ENCODE peak calls at places on chromosomes 6 and 20, in seven cellular contexts. C, X, H, O, Z, F and P are unnamed samples.

GRCh38 chr6:112842338-112842700 is 495.2 kb downstream of the RFPL4B start:
- DNase-seq in X (no peak), C (no peak), Z (no peak), F (no peak), H (no peak), O (peak; percentile 10), P (no peak)

GRCh38 chr6:110534731-110535164 is 58.3 kb upstream of the SLC22A16 start:
- DNase-seq in H (no peak), C (no peak), X (peak; percentile 93), F (no peak), Z (no peak), O (no peak), P (peak; percentile 94)

GRCh38 chr6:157981132-157981394 is 600 bp upstream of the SYNJ2 start:
- DNase-seq in F (no peak), H (no peak), C (no peak), Z (no peak), O (peak; percentile 10), X (no peak), P (no peak)

GRCh38 chr6:134925800-134926199 is 24.1 kb downstream of the ALDH8A1 start:
- DNase-seq in H (no peak), F (no peak), O (no peak), Z (no peak), X (peak; percentile 49), C (no peak), P (peak; percentile 76)

GRCh38 chr20:25282034-25282781 is 34.3 kb downstream of the PYGB start:
- DNase-seq in O (peak; percentile 60), X (no peak), Z (peak; percentile 2), F (no peak), C (no peak), H (no peak), P (no peak)

GRCh38 chr6:94260755-94261154 is 841.4 kb upstream of the EPHA7 start:
- DNase-seq in X (no peak), C (no peak), F (no peak), O (no peak), H (no peak), Z (no peak), P (no peak)

GRCh38 chr20:35831029-35831428 is 59.2 kb downstream of the PHF20 start:
- DNase-seq in H (no peak), F (no peak), C (no peak), Z (no peak), O (no peak), X (peak; percentile 33), P (peak; percentile 61)

GRCh38 chr20:41618807-41619294 is 674 bp upstream of the CHD6 start:
- DNase-seq in O (no peak), C (peak; percentile 73), Z (no peak), H (no peak), X (no peak), F (no peak), P (peak; percentile 25)

GRCh38 chr6:151239603-151240035 is at the start of gene AKAP12:
- DNase-seq in H (no peak), X (peak; percentile 53), O (no peak), Z (peak; percentile 33), C (no peak), F (no peak), P (no peak)

GRCh38 chr6:141077355-141078333 is 1055.1 kb upstream of the GJE1 start:
- DNase-seq in O (peak; percentile 85), H (peak; percentile 34), X (peak; percentile 21), F (no peak), Z (no peak), C (peak; percentile 11), P (peak; percentile 10)

GRCh38 chr6:20096506-20096905 is 115.8 kb downstream of the MBOAT1 start:
- DNase-seq in F (no peak), O (no peak), C (no peak), Z (no peak), H (no peak), X (no peak), P (no peak)

GRCh38 chr6:14068133-14068532 is 49.4 kb upstream of the CD83 start:
- DNase-seq in Z (no peak), X (peak; percentile 88), H (no peak), C (no peak), O (no peak), F (no peak), P (peak; percentile 87)

GRCh38 chr20:1909097-1909496 is 13.9 kb downstream of the SIRPA start:
- DNase-seq in O (no peak), Z (no peak), F (no peak), X (no peak), C (no peak), H (no peak), P (no peak)

GRCh38 chr6:53703047-53703446 is 37.5 kb upstream of the KLHL31 start:
- DNase-seq in H (no peak), Z (no peak), F (no peak), C (peak; percentile 13), X (no peak), O (no peak), P (no peak)

GRCh38 chr6:24721461-24722215 is 2.7 kb upstream of the C6orf62 start:
- DNase-seq in C (peak; percentile 93), X (no peak), H (peak; percentile 95), O (no peak), F (peak; percentile 34), Z (peak; percentile 88), P (no peak)

GRCh38 chr6:8131265-8131897 is 29.0 kb upstream of the EEF1E1 start:
- DNase-seq in H (peak; percentile 75), C (peak; percentile 31), F (no peak), O (peak; percentile 63), X (peak; percentile 72), Z (peak; percentile 36), P (peak; percentile 75)

GRCh38 chr6:24900917-24901697 is 34.7 kb downstream of the RIPOR2 start:
- DNase-seq in H (no peak), X (no peak), F (no peak), O (no peak), Z (no peak), C (no peak), P (no peak)

GRCh38 chr6:120938164-120938875 is 396.0 kb downstream of the TBC1D32 start:
- DNase-seq in H (peak; percentile 22), O (no peak), F (no peak), C (no peak), X (no peak), Z (no peak), P (no peak)

GRCh38 chr6:27392623-27393022 is 4.1 kb downstream of the ZNF391 start:
- DNase-seq in X (no peak), C (no peak), H (no peak), F (no peak), O (no peak), Z (no peak), P (no peak)

GRCh38 chr6:90663873-90664272 is 77.0 kb upstream of the MAP3K7 start:
- DNase-seq in H (no peak), Z (no peak), F (no peak), X (no peak), O (no peak), C (no peak), P (no peak)

GRCh38 chr6:33344771-33345697 is 27.5 kb upstream of the ZBTB22 start:
- DNase-seq in H (peak; percentile 62), C (peak; percentile 72), Z (peak; percentile 65), O (peak; percentile 89), F (no peak), X (peak; percentile 88), P (peak; percentile 81)

GRCh38 chr6:628772-629171 is 28.1 kb downstream of the HUS1B start:
- DNase-seq in Z (no peak), H (no peak), C (no peak), X (no peak), O (peak; percentile 65), F (no peak), P (no peak)

GRCh38 chr6:4883298-4883697 is 107.1 kb downstream of the CDYL start:
- DNase-seq in Z (no peak), X (no peak), H (no peak), C (peak; percentile 9), O (no peak), F (no peak), P (no peak)

GRCh38 chr20:48615871-48616270 is 211.9 kb downstream of the PREX1 start:
- DNase-seq in Z (no peak), X (no peak), H (no peak), F (no peak), C (no peak), O (no peak), P (no peak)

GRCh38 chr6:9933674-9934073 is 481.2 kb downstream of the TFAP2A start:
- DNase-seq in X (peak; percentile 2), O (no peak), F (no peak), Z (no peak), H (no peak), C (no peak), P (peak; percentile 48)